ENCODE peak calls at places on chromosomes 2 and 18, in six cellular contexts. One of them, this sample, is unnamed.

GRCh38 chr2:119022678-119023077 is 80.7 kb downstream of the MARCO start:
- DNase-seq in PC-9: no peak
- DNase-seq in neural progenitor cell: no peak
- DNase-seq in neuronal stem cell: no peak
- DNase-seq in HCT116: no peak
- DNase-seq in HepG2: no peak
- DNase-seq in this sample: no peak

GRCh38 chr2:89841476-89841840 is 1150.0 kb downstream of the RPIA start:
- DNase-seq in PC-9: no peak
- DNase-seq in neural progenitor cell: no peak
- DNase-seq in neuronal stem cell: no peak
- DNase-seq in HCT116: no peak
- DNase-seq in HepG2: no peak
- DNase-seq in this sample: no peak

GRCh38 chr2:96374211-96374951 is 38.8 kb downstream of the NCAPH start:
- DNase-seq in PC-9: no peak
- DNase-seq in neural progenitor cell: no peak
- DNase-seq in neuronal stem cell: no peak
- DNase-seq in HCT116: no peak
- DNase-seq in HepG2: no peak
- DNase-seq in this sample: peak; percentile 42

GRCh38 chr2:241680827-241681599 is 5.6 kb downstream of the DTYMK start:
- DNase-seq in PC-9: peak; percentile 39
- DNase-seq in neural progenitor cell: no peak
- DNase-seq in neuronal stem cell: no peak
- DNase-seq in HCT116: no peak
- DNase-seq in HepG2: no peak
- DNase-seq in this sample: peak; percentile 61

GRCh38 chr18:21203842-21204241 is 38.2 kb upstream of the GREB1L start:
- DNase-seq in PC-9: no peak
- DNase-seq in neural progenitor cell: no peak
- DNase-seq in neuronal stem cell: no peak
- DNase-seq in HCT116: no peak
- DNase-seq in HepG2: no peak
- DNase-seq in this sample: no peak

GRCh38 chr18:2538844-2539243 is 32.5 kb downstream of the METTL4 start:
- DNase-seq in PC-9: no peak
- DNase-seq in neural progenitor cell: no peak
- DNase-seq in neuronal stem cell: no peak
- DNase-seq in HCT116: no peak
- DNase-seq in HepG2: no peak
- DNase-seq in this sample: no peak

GRCh38 chr2:137192366-137193315 is 427.3 kb downstream of the THSD7B start:
- DNase-seq in PC-9: no peak
- DNase-seq in neural progenitor cell: no peak
- DNase-seq in neuronal stem cell: no peak
- DNase-seq in HCT116: no peak
- DNase-seq in HepG2: peak; percentile 15
- DNase-seq in this sample: peak; percentile 45

GRCh38 chr2:23273786-23274185 is 111.2 kb upstream of the KLHL29 start:
- DNase-seq in PC-9: no peak
- DNase-seq in neural progenitor cell: no peak
- DNase-seq in neuronal stem cell: no peak
- DNase-seq in HCT116: no peak
- DNase-seq in HepG2: no peak
- DNase-seq in this sample: no peak

GRCh38 chr2:36300697-36301096 is 54.9 kb upstream of the CRIM1 start:
- DNase-seq in PC-9: no peak
- DNase-seq in neural progenitor cell: no peak
- DNase-seq in neuronal stem cell: no peak
- DNase-seq in HCT116: no peak
- DNase-seq in HepG2: no peak
- DNase-seq in this sample: no peak

GRCh38 chr18:55634545-55634944 is 46.6 kb upstream of the TCF4 start:
- DNase-seq in PC-9: no peak
- DNase-seq in neural progenitor cell: no peak
- DNase-seq in neuronal stem cell: no peak
- DNase-seq in HCT116: no peak
- DNase-seq in HepG2: no peak
- DNase-seq in this sample: no peak

GRCh38 chr2:158990397-158991209 is 22.2 kb downstream of the TANC1 start:
- DNase-seq in PC-9: peak; percentile 32
- DNase-seq in neural progenitor cell: no peak
- DNase-seq in neuronal stem cell: no peak
- DNase-seq in HCT116: no peak
- DNase-seq in HepG2: no peak
- DNase-seq in this sample: no peak

GRCh38 chr2:120769076-120769786 is 33.6 kb downstream of the GLI2 start:
- DNase-seq in PC-9: no peak
- DNase-seq in neural progenitor cell: no peak
- DNase-seq in neuronal stem cell: no peak
- DNase-seq in HCT116: no peak
- DNase-seq in HepG2: no peak
- DNase-seq in this sample: no peak

GRCh38 chr18:40055262-40055661 is 1899.8 kb upstream of the PIK3C3 start:
- DNase-seq in PC-9: no peak
- DNase-seq in neural progenitor cell: no peak
- DNase-seq in neuronal stem cell: no peak
- DNase-seq in HCT116: no peak
- DNase-seq in HepG2: no peak
- DNase-seq in this sample: no peak

GRCh38 chr18:38693085-38693484 is 1127.5 kb upstream of the CELF4 start:
- DNase-seq in PC-9: no peak
- DNase-seq in neural progenitor cell: no peak
- DNase-seq in neuronal stem cell: no peak
- DNase-seq in HCT116: no peak
- DNase-seq in HepG2: no peak
- DNase-seq in this sample: no peak

GRCh38 chr18:38009335-38009734 is 443.7 kb upstream of the CELF4 start:
- DNase-seq in PC-9: no peak
- DNase-seq in neural progenitor cell: no peak
- DNase-seq in neuronal stem cell: no peak
- DNase-seq in HCT116: no peak
- DNase-seq in HepG2: no peak
- DNase-seq in this sample: no peak

GRCh38 chr2:169091761-169092523 is 22.6 kb downstream of the DHRS9 start:
- DNase-seq in PC-9: peak; percentile 64
- DNase-seq in neural progenitor cell: no peak
- DNase-seq in neuronal stem cell: no peak
- DNase-seq in HCT116: peak; percentile 28
- DNase-seq in HepG2: no peak
- DNase-seq in this sample: no peak

GRCh38 chr2:223262946-223263345 is 211.0 kb downstream of the KCNE4 start:
- DNase-seq in PC-9: peak; percentile 73
- DNase-seq in neural progenitor cell: no peak
- DNase-seq in neuronal stem cell: no peak
- DNase-seq in HCT116: peak; percentile 69
- DNase-seq in HepG2: no peak
- DNase-seq in this sample: peak; percentile 57

GRCh38 chr2:20986540-20986939 is 57.3 kb downstream of the APOB start:
- DNase-seq in PC-9: no peak
- DNase-seq in neural progenitor cell: no peak
- DNase-seq in neuronal stem cell: no peak
- DNase-seq in HCT116: no peak
- DNase-seq in HepG2: no peak
- DNase-seq in this sample: no peak

GRCh38 chr2:133841905-133842304 is 273.6 kb upstream of the NCKAP5 start:
- DNase-seq in PC-9: no peak
- DNase-seq in neural progenitor cell: no peak
- DNase-seq in neuronal stem cell: no peak
- DNase-seq in HCT116: no peak
- DNase-seq in HepG2: no peak
- DNase-seq in this sample: no peak

DNA sequence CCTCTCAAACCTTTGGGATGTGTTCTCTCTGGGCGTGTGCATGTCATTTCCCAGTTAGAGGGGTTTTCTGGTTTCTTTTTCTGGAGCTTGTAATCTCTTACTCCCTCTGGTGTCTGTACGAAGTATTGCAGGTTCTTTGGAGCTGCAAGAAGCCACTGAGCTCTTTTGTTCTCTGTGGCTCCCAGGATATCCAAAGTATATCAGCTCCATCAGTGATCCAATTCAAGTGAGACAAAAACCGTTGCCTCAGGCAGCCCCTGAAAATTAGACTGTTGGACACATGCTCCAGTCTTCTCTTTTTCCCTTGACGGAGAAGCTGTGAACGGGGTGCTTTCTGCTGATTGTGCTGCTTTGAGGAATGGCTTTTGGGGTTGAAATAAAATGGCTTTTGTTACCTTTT is 59.0 kb upstream of the LDLRAD4 start:
- DNase-seq in PC-9: peak; percentile 39
- DNase-seq in neural progenitor cell: peak; percentile 77
- DNase-seq in neuronal stem cell: peak; percentile 46
- DNase-seq in HCT116: peak; percentile 44
- DNase-seq in HepG2: peak; percentile 76
- DNase-seq in this sample: peak; percentile 72
- H3K4me2 ChIP-seq in PC-9: peak overlapping the region; percentile 38
- H3K4me2 ChIP-seq in neural progenitor cell: no peak overlapping the region
- H3K4me2 ChIP-seq in neuronal stem cell: no peak overlapping the region
- H3K4me2 ChIP-seq in HCT116: peak overlapping the region; percentile 20
- H3K4me2 ChIP-seq in HepG2: no peak overlapping the region
- H3K4me2 ChIP-seq in this sample: no peak overlapping the region

GRCh38 chr2:127993659-127994058 is 34.2 kb downstream of the SAP130 start:
- DNase-seq in PC-9: no peak
- DNase-seq in neural progenitor cell: no peak
- DNase-seq in neuronal stem cell: no peak
- DNase-seq in HCT116: no peak
- DNase-seq in HepG2: no peak
- DNase-seq in this sample: no peak

GRCh38 chr2:127996160-127996559 is 31.7 kb downstream of the SAP130 start:
- DNase-seq in PC-9: no peak
- DNase-seq in neural progenitor cell: no peak
- DNase-seq in neuronal stem cell: no peak
- DNase-seq in HCT116: no peak
- DNase-seq in HepG2: no peak
- DNase-seq in this sample: no peak

GRCh38 chr2:127986548-127987079 is 41.2 kb downstream of the SAP130 start:
- DNase-seq in PC-9: no peak
- DNase-seq in neural progenitor cell: no peak
- DNase-seq in neuronal stem cell: no peak
- DNase-seq in HCT116: no peak
- DNase-seq in HepG2: no peak
- DNase-seq in this sample: no peak

GRCh38 chr2:127995725-127996124 is 32.1 kb downstream of the SAP130 start:
- DNase-seq in PC-9: no peak
- DNase-seq in neural progenitor cell: no peak
- DNase-seq in neuronal stem cell: no peak
- DNase-seq in HCT116: no peak
- DNase-seq in HepG2: no peak
- DNase-seq in this sample: no peak

DNA sequence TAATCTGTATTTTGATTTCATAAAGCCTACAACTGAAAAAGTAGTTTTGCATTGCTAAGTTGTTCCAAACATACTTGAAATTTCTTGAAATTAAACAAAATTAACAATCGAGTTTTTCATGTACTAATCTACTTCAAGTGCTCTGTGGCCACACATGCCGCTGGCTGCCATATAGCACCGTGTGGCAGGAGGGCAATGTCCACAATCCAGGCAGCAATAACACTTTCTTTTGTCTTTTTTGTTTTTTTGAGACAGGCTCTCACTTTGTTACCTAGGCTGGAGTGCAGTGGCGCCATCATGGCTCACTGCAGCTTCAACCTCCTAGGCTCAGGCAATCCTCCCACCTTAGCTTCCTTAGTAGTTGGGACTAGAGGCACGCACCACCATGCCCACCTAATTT is 36.1 kb downstream of the SAP130 start:
- DNase-seq in PC-9: no peak
- DNase-seq in neural progenitor cell: no peak
- DNase-seq in neuronal stem cell: no peak
- DNase-seq in HCT116: no peak
- DNase-seq in HepG2: peak; percentile 33
- DNase-seq in this sample: no peak
- H3K36me3 ChIP-seq in PC-9: peaks cover 53% of the 10 kb centered on the region
- H3K36me3 ChIP-seq in neural progenitor cell: peaks cover 38% of the 10 kb centered on the region
- H3K36me3 ChIP-seq in neuronal stem cell: peaks cover 20% of the 10 kb centered on the region
- H3K36me3 ChIP-seq in HCT116: peaks cover 22% of the 10 kb centered on the region
- H3K36me3 ChIP-seq in HepG2: peaks cover 25% of the 10 kb centered on the region
- H3K36me3 ChIP-seq in this sample: peaks cover 7% of the 10 kb centered on the region

DNA sequence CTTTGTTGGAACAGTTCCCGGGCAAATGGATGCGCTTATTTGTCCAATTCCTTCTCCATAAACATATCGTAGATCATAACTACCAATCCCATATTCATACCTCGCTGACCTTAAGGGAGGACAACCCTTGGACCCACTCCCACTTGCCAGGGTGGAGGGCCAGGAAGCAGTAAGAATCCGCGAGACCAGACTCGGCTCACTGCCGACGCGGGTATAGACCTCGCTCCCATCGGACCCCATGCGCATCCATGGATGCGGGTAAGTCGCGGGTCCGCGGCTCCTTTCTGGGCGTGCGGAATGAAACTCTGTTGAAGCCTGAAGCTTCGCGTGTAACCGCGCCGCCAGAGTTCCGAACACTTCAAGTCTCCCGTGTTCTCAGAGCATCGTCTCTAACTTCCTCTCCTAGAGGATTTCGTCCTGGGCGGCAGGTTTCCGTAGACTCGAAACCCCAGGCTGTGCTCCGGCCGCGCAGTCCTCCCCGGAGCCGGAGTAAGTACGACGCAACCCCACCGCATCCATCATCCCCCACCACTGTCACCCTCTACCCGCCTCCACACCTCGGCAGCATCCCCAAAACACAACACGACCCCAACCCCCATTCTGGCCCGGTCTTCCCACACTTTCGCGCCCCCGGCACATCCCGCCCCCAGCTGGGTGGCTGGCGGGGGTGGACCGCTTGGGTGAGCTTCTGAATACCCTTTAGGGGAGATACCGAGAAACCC is 1.0 kb downstream of the DSC3 start:
- DNase-seq in PC-9: no peak
- DNase-seq in neural progenitor cell: peak; percentile 64
- DNase-seq in neuronal stem cell: peak; percentile 27
- DNase-seq in HCT116: no peak
- DNase-seq in HepG2: no peak
- DNase-seq in this sample: peak; percentile 45
- H3K4me3 ChIP-seq in PC-9: no peak overlapping the region
- H3K4me3 ChIP-seq in neural progenitor cell: peak overlapping the region; percentile 53
- H3K4me3 ChIP-seq in neuronal stem cell: peak overlapping the region; percentile 84
- H3K4me3 ChIP-seq in HCT116: peak overlapping the region; percentile 48
- H3K4me3 ChIP-seq in HepG2: no peak overlapping the region
- H3K4me3 ChIP-seq in this sample: peak overlapping the region; percentile 45

GRCh38 chr18:58545338-58546096 is 83.4 kb downstream of the ALPK2 start:
- DNase-seq in PC-9: no peak
- DNase-seq in neural progenitor cell: no peak
- DNase-seq in neuronal stem cell: no peak
- DNase-seq in HCT116: no peak
- DNase-seq in HepG2: no peak
- DNase-seq in this sample: no peak

GRCh38 chr18:58542426-58543159 is 86.3 kb downstream of the ALPK2 start:
- DNase-seq in PC-9: no peak
- DNase-seq in neural progenitor cell: no peak
- DNase-seq in neuronal stem cell: no peak
- DNase-seq in HCT116: no peak
- DNase-seq in HepG2: no peak
- DNase-seq in this sample: no peak

GRCh38 chr18:58541789-58542425 is 87.0 kb downstream of the ALPK2 start:
- DNase-seq in PC-9: peak; percentile 50
- DNase-seq in neural progenitor cell: no peak
- DNase-seq in neuronal stem cell: no peak
- DNase-seq in HCT116: peak; percentile 88
- DNase-seq in HepG2: peak; percentile 41
- DNase-seq in this sample: peak; percentile 83

GRCh38 chr18:58544616-58545337 is 84.1 kb downstream of the ALPK2 start:
- DNase-seq in PC-9: no peak
- DNase-seq in neural progenitor cell: no peak
- DNase-seq in neuronal stem cell: no peak
- DNase-seq in HCT116: no peak
- DNase-seq in HepG2: no peak
- DNase-seq in this sample: no peak

GRCh38 chr18:58544179-58544578 is 84.7 kb downstream of the ALPK2 start:
- DNase-seq in PC-9: no peak
- DNase-seq in neural progenitor cell: no peak
- DNase-seq in neuronal stem cell: no peak
- DNase-seq in HCT116: no peak
- DNase-seq in HepG2: no peak
- DNase-seq in this sample: no peak
- H3K4me2 ChIP-seq in PC-9: no peak overlapping the region
- H3K4me2 ChIP-seq in neural progenitor cell: no peak overlapping the region
- H3K4me2 ChIP-seq in neuronal stem cell: no peak overlapping the region
- H3K4me2 ChIP-seq in HCT116: peak overlapping the region; percentile 38
- H3K4me2 ChIP-seq in HepG2: no peak overlapping the region
- H3K4me2 ChIP-seq in this sample: no peak overlapping the region